ENCODE peak calls at places on chromosome 13, in eight cellular contexts. H is heart left ventricle; N is epithelial cell of prostate; P is stomach; I is testis; G is astrocyte; U is A673; V is CD8-positive, alpha-beta T cell. Q is an unnamed sample.

GRCh38 chr13:21822029-21822428 is 151.2 kb downstream of the FGF9 start:
- DNase-seq in H (no peak), N (no peak), P (no peak), I (no peak), G (no peak), U (no peak), V (no peak), Q (no peak)

GRCh38 chr13:28128926-28129325 is 9.4 kb upstream of the PAN3 start:
- DNase-seq in H (no peak), N (no peak), P (no peak), I (no peak), G (no peak), U (no peak), V (no peak), Q (no peak)

GRCh38 chr13:99393791-99394735 is 86.9 kb upstream of the GPR183 start:
- DNase-seq in H (no peak), N (no peak), P (no peak), I (peak), G (no peak), U (no peak), V (no peak), Q (no peak)

GRCh38 chr13:69580255-69580654 is 527.4 kb upstream of the ATXN8OS start:
- DNase-seq in H (no peak), N (peak), P (no peak), I (no peak), G (no peak), U (no peak), V (no peak), Q (no peak)

GRCh38 chr13:43266953-43267615 is 243.7 kb downstream of the DNAJC15 start:
- DNase-seq in H (no peak), N (no peak), P (no peak), I (no peak), G (no peak), U (no peak), V (no peak), Q (no peak)

GRCh38 chr13:101846701-101847100 is 394.2 kb downstream of the ITGBL1 start:
- DNase-seq in H (no peak), N (no peak), P (no peak), I (no peak), G (no peak), U (peak), V (no peak), Q (no peak)

GRCh38 chr13:64239372-64239771 is 2823.7 kb upstream of the PCDH20 start:
- DNase-seq in H (no peak), N (no peak), P (no peak), I (no peak), G (peak), U (peak), V (no peak), Q (peak)

GRCh38 chr13:107901230-107901629 is 314.1 kb downstream of the LIG4 start:
- DNase-seq in H (no peak), N (no peak), P (no peak), I (no peak), G (no peak), U (no peak), V (no peak), Q (no peak)

GRCh38 chr13:40440990-40441820 is 225.2 kb downstream of the FOXO1 start:
- DNase-seq in H (peak), N (no peak), P (peak), I (peak), G (peak), U (no peak), V (no peak), Q (peak)

GRCh38 chr13:35499131-35500051 is 22.9 kb upstream of the MAB21L1 start:
- DNase-seq in H (no peak), N (no peak), P (no peak), I (no peak), G (no peak), U (no peak), V (no peak), Q (no peak)

GRCh38 chr13:99663185-99663825 is 162.0 kb downstream of the TM9SF2 start:
- DNase-seq in H (no peak), N (no peak), P (no peak), I (no peak), G (no peak), U (no peak), V (no peak), Q (no peak)

GRCh38 chr13:50006426-50007135 is 8.7 kb upstream of the KCNRG start:
- DNase-seq in H (no peak), N (no peak), P (no peak), I (no peak), G (peak), U (no peak), V (no peak), Q (peak)

GRCh38 chr13:99000137-99000536 is 22.3 kb upstream of the DOCK9 start:
- DNase-seq in H (no peak), N (no peak), P (no peak), I (no peak), G (no peak), U (no peak), V (no peak), Q (no peak)

GRCh38 chr13:51635137-51635878 is 51.0 kb downstream of the WDFY2 start:
- DNase-seq in H (no peak), N (no peak), P (no peak), I (no peak), G (no peak), U (peak), V (no peak), Q (no peak)

GRCh38 chr13:51636349-51636890 is 52.2 kb downstream of the WDFY2 start:
- DNase-seq in H (no peak), N (no peak), P (peak), I (no peak), G (no peak), U (no peak), V (no peak), Q (peak)

GRCh38 chr13:51628059-51628852 is 44.0 kb downstream of the WDFY2 start:
- DNase-seq in H (no peak), N (no peak), P (no peak), I (no peak), G (no peak), U (no peak), V (no peak), Q (no peak)

GRCh38 chr13:51629711-51630575 is 45.7 kb downstream of the WDFY2 start:
- DNase-seq in H (no peak), N (no peak), P (no peak), I (no peak), G (no peak), U (no peak), V (no peak), Q (no peak)

DNA sequence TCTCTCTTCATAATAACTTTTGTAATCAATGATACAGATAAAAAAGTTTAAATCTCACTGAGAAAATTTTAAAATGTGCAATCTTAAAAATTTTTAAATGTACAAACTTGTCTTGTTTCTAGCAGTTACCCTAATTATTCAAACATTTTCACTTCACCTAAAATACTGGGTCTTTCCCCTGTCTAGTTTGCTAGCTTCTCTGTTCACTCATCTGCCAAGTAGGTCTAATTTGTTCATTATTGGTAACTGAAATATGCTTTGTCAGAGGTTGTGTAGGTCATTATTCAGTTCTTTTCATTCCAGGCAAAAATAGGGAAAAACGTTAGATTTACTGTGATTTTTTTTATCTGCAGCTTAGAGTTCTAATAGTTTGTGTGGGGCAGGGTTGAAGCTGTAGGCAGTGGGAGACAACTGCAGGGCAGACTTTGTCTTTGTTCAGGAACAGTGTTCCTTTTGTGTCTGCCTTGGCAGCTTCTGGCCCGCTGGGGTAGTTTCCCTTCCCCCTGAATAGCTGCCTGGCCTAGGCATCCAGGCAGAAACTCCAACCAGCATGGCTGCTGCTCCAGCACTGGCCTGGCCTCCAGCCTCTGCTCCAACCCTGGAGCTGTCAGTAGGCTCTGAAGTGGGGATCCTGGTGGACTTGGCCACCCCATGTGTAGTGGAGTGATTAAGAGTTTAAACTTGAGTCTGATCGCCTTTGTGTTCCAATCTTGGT is 48.5 kb downstream of the WDFY2 start:
- DNase-seq in H (no peak), N (no peak), P (no peak), I (peak), G (no peak), U (peak), V (no peak), Q (no peak)
- H3K27ac ChIP-seq in H (no peak), N (peak), P (peak), I (peak), G (peak), U (peak), V (no peak), Q (no peak)

DNA sequence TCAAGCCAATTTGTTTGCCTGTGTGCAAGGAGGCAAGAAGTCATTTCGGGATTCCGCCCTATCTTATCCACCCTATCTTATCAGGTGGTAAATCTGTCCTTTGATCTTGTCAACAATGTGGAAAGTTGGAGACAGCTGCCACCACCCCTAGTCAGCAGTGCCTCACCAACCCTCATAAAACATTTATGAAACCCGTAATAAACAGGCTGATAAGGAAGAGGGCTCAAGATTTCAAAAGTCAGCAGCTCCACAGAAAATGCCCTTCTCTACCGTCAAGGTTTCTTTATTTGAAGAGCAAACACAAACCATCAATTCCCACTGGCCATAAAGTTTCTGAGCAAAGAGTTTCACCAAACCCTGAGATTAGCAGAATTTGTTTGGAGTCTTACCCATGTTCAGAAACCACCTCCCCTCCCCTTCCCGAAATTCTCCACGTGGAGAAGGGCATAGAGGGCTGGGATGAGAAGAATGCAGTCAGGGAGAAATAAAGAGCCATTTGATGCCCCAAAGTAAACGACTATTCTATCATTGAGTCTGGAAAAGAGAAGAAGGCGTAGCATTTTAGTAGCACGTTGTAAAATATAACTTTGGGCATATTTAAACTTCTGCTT is 196.1 kb upstream of the GPR12 start:
- DNase-seq in H (no peak), N (no peak), P (no peak), I (no peak), G (no peak), U (no peak), V (no peak), Q (no peak)
- H3K27ac ChIP-seq in H (no peak), N (no peak), P (no peak), I (no peak), G (no peak), U (no peak), V (no peak), Q (no peak)

DNA sequence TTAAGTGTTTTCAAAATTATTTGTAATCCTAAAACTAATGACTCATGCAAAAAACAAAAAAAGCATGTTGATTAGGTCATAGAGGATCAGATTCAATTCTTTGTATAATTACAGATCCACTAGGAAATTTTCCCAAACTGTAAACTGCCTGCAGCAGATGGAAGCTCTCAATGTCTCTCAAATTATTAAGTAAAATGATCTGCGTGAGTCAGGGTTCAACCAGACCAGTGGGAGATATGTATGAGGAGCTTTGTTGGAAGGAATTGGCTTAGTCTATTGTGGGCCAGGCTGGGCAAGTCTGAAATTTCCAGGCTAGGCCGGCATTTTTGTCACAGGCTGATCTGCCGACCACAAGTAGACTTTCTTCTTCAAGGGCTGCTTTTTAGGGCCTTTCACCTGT is 14.4 kb upstream of the SACS start:
- DNase-seq in H (no peak), N (no peak), P (no peak), I (no peak), G (peak), U (no peak), V (no peak), Q (no peak)
- H3K27ac ChIP-seq in H (no peak), N (no peak), P (no peak), I (no peak), G (no peak), U (no peak), V (no peak), Q (no peak)

DNA sequence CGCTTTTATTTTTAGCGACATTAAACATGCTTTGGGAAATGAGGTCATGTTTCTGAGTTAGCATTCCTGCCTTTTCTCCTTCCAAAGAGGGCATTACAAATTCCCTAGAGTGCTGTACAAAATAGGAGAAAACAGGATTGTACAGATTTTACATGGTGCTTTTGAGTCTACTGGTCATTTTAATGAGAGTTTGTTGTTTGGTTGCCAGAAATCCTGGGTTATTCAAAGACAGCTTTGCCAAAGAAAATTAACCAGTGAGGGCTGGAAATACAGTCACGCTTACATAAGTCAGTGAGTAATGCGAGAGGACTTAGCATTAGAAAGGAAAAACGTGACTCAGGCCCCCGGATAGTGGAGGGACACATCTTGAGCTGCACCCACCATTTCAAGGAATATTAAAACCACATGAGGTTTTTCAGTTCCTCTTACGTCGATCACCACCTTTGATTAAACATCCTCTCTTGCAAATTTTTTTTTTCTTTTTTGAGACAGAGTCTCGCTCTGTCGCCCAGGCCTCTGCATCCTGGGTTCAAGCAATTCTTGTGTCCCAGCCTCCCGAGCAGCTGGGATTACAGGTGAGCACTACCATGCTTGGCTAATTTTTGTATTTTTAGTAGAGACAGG is 55.4 kb downstream of the SACS start:
- DNase-seq in H (no peak), N (peak), P (no peak), I (no peak), G (peak), U (peak), V (peak), Q (peak)
- H3K27ac ChIP-seq in H (peak), N (peak), P (no peak), I (peak), G (peak), U (no peak), V (no peak), Q (peak)

Q was measured in endothelial cell of umbilical vein.